ENCODE peak calls at places on chromosome 21, in four cellular contexts. One of them, this sample, is unnamed.

GRCh38 chr21:35911412-35912191 is 148.7 kb downstream of the SETD4 start:
- DNase-seq in germinal center: no peak
- DNase-seq in Daoy: no peak
- DNase-seq in heart right ventricle: no peak
- DNase-seq in this sample: no peak

GRCh38 chr21:32753818-32754610 is 17.5 kb downstream of the PAXBP1 start:
- DNase-seq in Daoy: no peak
- DNase-seq in heart right ventricle: no peak
- DNase-seq in germinal center: no peak
- DNase-seq in this sample: no peak

GRCh38 chr21:38181101-38181500 is 75.7 kb upstream of the KCNJ15 start:
- DNase-seq in germinal center: no peak
- DNase-seq in heart right ventricle: no peak
- DNase-seq in Daoy: peak
- DNase-seq in this sample: no peak

GRCh38 chr21:42221581-42222345 is 2.8 kb downstream of the ABCG1 start:
- DNase-seq in Daoy: peak
- DNase-seq in heart right ventricle: no peak
- DNase-seq in germinal center: no peak
- DNase-seq in this sample: no peak

GRCh38 chr21:14120091-14120734 is 90.5 kb downstream of the LIPI start:
- DNase-seq in heart right ventricle: peak
- DNase-seq in germinal center: peak
- DNase-seq in Daoy: peak
- DNase-seq in this sample: peak

GRCh38 chr21:31786164-31786920 is 54.4 kb upstream of the SCAF4 start:
- DNase-seq in germinal center: no peak
- DNase-seq in Daoy: no peak
- DNase-seq in heart right ventricle: no peak
- DNase-seq in this sample: no peak

GRCh38 chr21:15422761-15423160 is 307.0 kb upstream of the USP25 start:
- DNase-seq in germinal center: no peak
- DNase-seq in heart right ventricle: no peak
- DNase-seq in Daoy: peak
- DNase-seq in this sample: no peak

GRCh38 chr21:42429856-42430255 is 26.2 kb downstream of the UBASH3A start:
- DNase-seq in germinal center: no peak
- DNase-seq in heart right ventricle: no peak
- DNase-seq in Daoy: no peak
- DNase-seq in this sample: no peak

GRCh38 chr21:39483917-39484316 is 32.1 kb downstream of the SH3BGR start:
- DNase-seq in Daoy: peak
- DNase-seq in heart right ventricle: no peak
- DNase-seq in germinal center: no peak
- DNase-seq in this sample: no peak

GRCh38 chr21:38810826-38811164 is 5.1 kb downstream of the ETS2 start:
- DNase-seq in Daoy: no peak
- DNase-seq in heart right ventricle: no peak
- DNase-seq in germinal center: no peak
- DNase-seq in this sample: no peak

GRCh38 chr21:18369115-18369514 is 34.5 kb downstream of the TMPRSS15 start:
- DNase-seq in Daoy: no peak
- DNase-seq in germinal center: no peak
- DNase-seq in heart right ventricle: no peak
- DNase-seq in this sample: peak

GRCh38 chr21:42621166-42621827 is 32.1 kb upstream of the PDE9A start:
- DNase-seq in heart right ventricle: no peak
- DNase-seq in germinal center: no peak
- DNase-seq in Daoy: peak
- DNase-seq in this sample: no peak

GRCh38 chr21:42145569-42146250 is 73.2 kb upstream of the ABCG1 start:
- DNase-seq in germinal center: peak
- DNase-seq in Daoy: peak
- DNase-seq in heart right ventricle: no peak
- DNase-seq in this sample: peak

GRCh38 chr21:27606422-27606821 is 639.5 kb upstream of the ADAMTS5 start:
- DNase-seq in germinal center: no peak
- DNase-seq in Daoy: no peak
- DNase-seq in heart right ventricle: no peak
- DNase-seq in this sample: no peak

GRCh38 chr21:38343691-38344090 is 86.9 kb downstream of the KCNJ15 start:
- DNase-seq in germinal center: no peak
- DNase-seq in heart right ventricle: no peak
- DNase-seq in Daoy: peak
- DNase-seq in this sample: no peak

This sample was measured in OCI-LY7.